ENCODE peak calls at places on chromosomes 16 and 17, in four cellular contexts. M, H, C and P are unnamed samples.

GRCh38 chr16:78775161-78775561 is 675.7 kb downstream of the WWOX start:
- DNase-seq in M (no peak), H (no peak), C (no peak), P (no peak)

GRCh38 chr17:15648384-15648783 is 28.9 kb upstream of the FBXW10B start:
- DNase-seq in M (no peak), H (no peak), C (no peak), P (no peak)

GRCh38 chr17:12599185-12599920 is 66.3 kb upstream of the MYOCD start:
- DNase-seq in M (no peak), H (no peak), C (no peak), P (peak)

GRCh38 chr17:3838206-3838605 is 7.8 kb downstream of the NCBP3 start:
- DNase-seq in M (no peak), H (no peak), C (no peak), P (no peak)

GRCh38 chr16:19912445-19913305 is 28.0 kb upstream of the GPRC5B start:
- DNase-seq in M (no peak), H (no peak), C (no peak), P (no peak)

GRCh38 chr16:71722801-71723536 is 1.5 kb downstream of the PHLPP2 start:
- DNase-seq in M (peak), H (peak), C (peak), P (peak)

GRCh38 chr16:74611721-74612120 is 4.8 kb upstream of the GLG1 start:
- DNase-seq in M (no peak), H (no peak), C (no peak), P (no peak)

GRCh38 chr17:37360632-37361031 is 15.2 kb upstream of the C17orf78 start:
- DNase-seq in M (no peak), H (no peak), C (no peak), P (peak)

GRCh38 chr16:82758904-82759303 is 132.1 kb downstream of the CDH13 start:
- DNase-seq in M (no peak), H (no peak), C (no peak), P (no peak)

GRCh38 chr16:78108451-78108850 is 9.0 kb downstream of the WWOX start:
- DNase-seq in M (no peak), H (no peak), C (no peak), P (no peak)

GRCh38 chr17:79332011-79332410 is 257.4 kb downstream of the ENGASE start:
- DNase-seq in M (no peak), H (no peak), C (no peak), P (no peak)

GRCh38 chr17:22273308-22273707 is 581.0 kb downstream of the KCNJ18 start:
- DNase-seq in M (no peak), H (no peak), C (no peak), P (no peak)

GRCh38 chr17:17722081-17722905 is 41.0 kb downstream of the RAI1 start:
- DNase-seq in M (no peak), H (no peak), C (no peak), P (no peak)

GRCh38 chr16:56048425-56049100 is 142.7 kb upstream of the GNAO1 start:
- DNase-seq in M (no peak), H (no peak), C (no peak), P (no peak)

GRCh38 chr16:51433597-51433996 is 282.5 kb upstream of the SALL1 start:
- DNase-seq in M (no peak), H (no peak), C (no peak), P (no peak)

GRCh38 chr17:8041249-8041928 is 2.5 kb downstream of the ALOX15B start:
- DNase-seq in M (peak), H (no peak), C (peak), P (peak)
- TF ChIP-seq PHF8 in M (no peak), H (no peak), C (no peak), P (no peak)

DNA sequence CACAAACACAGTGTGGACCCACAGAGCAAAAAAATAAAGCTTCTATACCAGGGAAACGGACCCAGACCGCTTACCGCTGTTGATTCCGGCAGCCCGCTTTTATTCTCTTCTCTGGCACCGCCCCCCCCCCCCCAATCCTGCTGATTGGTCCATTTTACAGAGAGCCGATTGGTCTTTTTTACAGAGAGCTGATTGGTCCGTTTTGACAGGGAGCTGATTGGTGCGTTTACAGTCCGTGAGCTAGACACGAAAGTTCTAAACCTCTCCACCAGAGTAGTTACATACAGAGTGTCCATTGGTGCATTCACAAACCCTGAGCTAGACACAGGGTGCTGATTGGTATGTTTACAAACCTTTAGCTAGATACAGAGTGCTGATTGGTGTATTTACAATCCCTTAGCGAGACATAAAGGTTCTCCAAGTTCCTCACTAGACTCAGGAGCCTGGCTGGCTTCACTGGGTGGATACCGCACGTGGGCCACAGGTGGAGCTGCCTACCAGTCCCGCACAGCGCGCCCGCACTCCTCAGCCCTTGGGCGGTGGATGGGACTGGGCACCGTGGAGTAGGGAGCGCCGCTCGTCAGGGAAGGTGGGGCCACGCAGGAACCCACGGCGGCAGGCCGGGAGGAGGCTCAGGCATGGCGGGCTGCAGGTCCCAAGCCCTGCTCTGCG is 92.4 kb downstream of the HAPSTR1 start:
- DNase-seq in M (no peak), H (no peak), C (peak), P (no peak)
- TF ChIP-seq PHF8 in M (no peak), H (no peak), C (no peak), P (no peak)

GRCh38 chr17:61586031-61586566 is 4.9 kb downstream of the NACA2 start:
- DNase-seq in M (no peak), H (no peak), C (no peak), P (no peak)
- TF ChIP-seq PHF8 in M (no peak), H (no peak), C (no peak), P (no peak)

GRCh38 chr17:62822080-62822904 is 14.2 kb upstream of the MARCHF10 start:
- DNase-seq in M (peak), H (no peak), C (no peak), P (no peak)

GRCh38 chr17:62821213-62822079 is 13.3 kb upstream of the MARCHF10 start:
- DNase-seq in M (no peak), H (no peak), C (no peak), P (no peak)

GRCh38 chr17:62816282-62816839 is 8.2 kb upstream of the MARCHF10 start:
- DNase-seq in M (no peak), H (no peak), C (no peak), P (no peak)

GRCh38 chr17:62818491-62818890 is 10.4 kb upstream of the MARCHF10 start:
- DNase-seq in M (no peak), H (no peak), C (no peak), P (no peak)

GRCh38 chr17:62819511-62820221 is 11.6 kb upstream of the MARCHF10 start:
- DNase-seq in M (peak), H (no peak), C (no peak), P (peak)
- TF ChIP-seq PHF8 in M (no peak), H (no peak), C (no peak), P (no peak)

GRCh38 chr16:13779676-13780075 is 140.3 kb upstream of the ERCC4 start:
- DNase-seq in M (no peak), H (no peak), C (peak), P (no peak)
- TF ChIP-seq PHF8 in M (no peak), H (no peak), C (no peak), P (no peak)